ENCODE peak calls at places on chromosomes 1 and 21, in seven cellular contexts. One of them, this sample, is unnamed.

GRCh38 chr1:18818036-18818435 is 41.4 kb downstream of the TAS1R2 start:
- DNase-seq in OCI-LY7: no peak
- DNase-seq in cardiac muscle cell: no peak
- DNase-seq in fibroblast of lung: no peak
- DNase-seq in tibial nerve: no peak
- DNase-seq in hepatocyte: no peak
- DNase-seq in CD8-positive, alpha-beta T cell: no peak
- DNase-seq in this sample: no peak

GRCh38 chr1:9822897-9823692 is 670 bp downstream of the CLSTN1 start:
- DNase-seq in OCI-LY7: peak; percentile 60
- DNase-seq in cardiac muscle cell: peak; percentile 32
- DNase-seq in fibroblast of lung: no peak
- DNase-seq in tibial nerve: no peak
- DNase-seq in hepatocyte: no peak
- DNase-seq in CD8-positive, alpha-beta T cell: peak; percentile 9
- DNase-seq in this sample: no peak

GRCh38 chr21:36433011-36433709 is 46.8 kb downstream of the CLDN14 start:
- DNase-seq in OCI-LY7: no peak
- DNase-seq in cardiac muscle cell: no peak
- DNase-seq in fibroblast of lung: no peak
- DNase-seq in tibial nerve: no peak
- DNase-seq in hepatocyte: no peak
- DNase-seq in CD8-positive, alpha-beta T cell: no peak
- DNase-seq in this sample: no peak

GRCh38 chr1:204878835-204879234 is 8.2 kb downstream of the NFASC start:
- DNase-seq in OCI-LY7: no peak
- DNase-seq in cardiac muscle cell: no peak
- DNase-seq in fibroblast of lung: no peak
- DNase-seq in tibial nerve: no peak
- DNase-seq in hepatocyte: no peak
- DNase-seq in CD8-positive, alpha-beta T cell: no peak
- DNase-seq in this sample: no peak

GRCh38 chr1:62621907-62622306 is 24.6 kb downstream of the ANGPTL3 start:
- DNase-seq in OCI-LY7: no peak
- DNase-seq in cardiac muscle cell: peak; percentile 89
- DNase-seq in fibroblast of lung: peak; percentile 97
- DNase-seq in tibial nerve: peak; percentile 12
- DNase-seq in hepatocyte: peak; percentile 74
- DNase-seq in CD8-positive, alpha-beta T cell: no peak
- DNase-seq in this sample: peak; percentile 48

GRCh38 chr1:217425528-217425927 is 205.4 kb downstream of the GPATCH2 start:
- DNase-seq in OCI-LY7: no peak
- DNase-seq in cardiac muscle cell: peak; percentile 64
- DNase-seq in fibroblast of lung: peak; percentile 19
- DNase-seq in tibial nerve: no peak
- DNase-seq in hepatocyte: no peak
- DNase-seq in CD8-positive, alpha-beta T cell: no peak
- DNase-seq in this sample: no peak

GRCh38 chr1:15680131-15680530 is 4.0 kb upstream of the PLEKHM2 start:
- DNase-seq in OCI-LY7: no peak
- DNase-seq in cardiac muscle cell: peak; percentile 68
- DNase-seq in fibroblast of lung: peak; percentile 60
- DNase-seq in tibial nerve: no peak
- DNase-seq in hepatocyte: no peak
- DNase-seq in CD8-positive, alpha-beta T cell: no peak
- DNase-seq in this sample: peak; percentile 65

GRCh38 chr1:230272557-230272956 is 153.6 kb downstream of the PGBD5 start:
- DNase-seq in OCI-LY7: no peak
- DNase-seq in cardiac muscle cell: no peak
- DNase-seq in fibroblast of lung: no peak
- DNase-seq in tibial nerve: no peak
- DNase-seq in hepatocyte: no peak
- DNase-seq in CD8-positive, alpha-beta T cell: no peak
- DNase-seq in this sample: no peak

GRCh38 chr1:117842408-117843170 is 86.8 kb downstream of the GDAP2 start:
- DNase-seq in OCI-LY7: peak; percentile 1
- DNase-seq in cardiac muscle cell: no peak
- DNase-seq in fibroblast of lung: no peak
- DNase-seq in tibial nerve: no peak
- DNase-seq in hepatocyte: no peak
- DNase-seq in CD8-positive, alpha-beta T cell: no peak
- DNase-seq in this sample: no peak

GRCh38 chr1:87140831-87141540 is 187.7 kb upstream of the LMO4 start:
- DNase-seq in OCI-LY7: no peak
- DNase-seq in cardiac muscle cell: no peak
- DNase-seq in fibroblast of lung: no peak
- DNase-seq in tibial nerve: no peak
- DNase-seq in hepatocyte: no peak
- DNase-seq in CD8-positive, alpha-beta T cell: no peak
- DNase-seq in this sample: no peak

GRCh38 chr1:66305927-66306326 is 228.0 kb upstream of the SGIP1 start:
- DNase-seq in OCI-LY7: no peak
- DNase-seq in cardiac muscle cell: no peak
- DNase-seq in fibroblast of lung: no peak
- DNase-seq in tibial nerve: no peak
- DNase-seq in hepatocyte: no peak
- DNase-seq in CD8-positive, alpha-beta T cell: no peak
- DNase-seq in this sample: no peak

GRCh38 chr1:226420860-226421259 is 13.0 kb upstream of the PARP1 start:
- DNase-seq in OCI-LY7: no peak
- DNase-seq in cardiac muscle cell: no peak
- DNase-seq in fibroblast of lung: no peak
- DNase-seq in tibial nerve: no peak
- DNase-seq in hepatocyte: no peak
- DNase-seq in CD8-positive, alpha-beta T cell: no peak
- DNase-seq in this sample: no peak

GRCh38 chr1:237457573-237457972 is 415.6 kb downstream of the RYR2 start:
- DNase-seq in OCI-LY7: no peak
- DNase-seq in cardiac muscle cell: no peak
- DNase-seq in fibroblast of lung: no peak
- DNase-seq in tibial nerve: no peak
- DNase-seq in hepatocyte: no peak
- DNase-seq in CD8-positive, alpha-beta T cell: no peak
- DNase-seq in this sample: no peak

GRCh38 chr1:226223786-226224244 is 351 bp downstream of the MIXL1 start:
- DNase-seq in OCI-LY7: peak; percentile 77
- DNase-seq in cardiac muscle cell: peak; percentile 17
- DNase-seq in fibroblast of lung: no peak
- DNase-seq in tibial nerve: no peak
- DNase-seq in hepatocyte: peak; percentile 27
- DNase-seq in CD8-positive, alpha-beta T cell: no peak
- DNase-seq in this sample: no peak

DNA sequence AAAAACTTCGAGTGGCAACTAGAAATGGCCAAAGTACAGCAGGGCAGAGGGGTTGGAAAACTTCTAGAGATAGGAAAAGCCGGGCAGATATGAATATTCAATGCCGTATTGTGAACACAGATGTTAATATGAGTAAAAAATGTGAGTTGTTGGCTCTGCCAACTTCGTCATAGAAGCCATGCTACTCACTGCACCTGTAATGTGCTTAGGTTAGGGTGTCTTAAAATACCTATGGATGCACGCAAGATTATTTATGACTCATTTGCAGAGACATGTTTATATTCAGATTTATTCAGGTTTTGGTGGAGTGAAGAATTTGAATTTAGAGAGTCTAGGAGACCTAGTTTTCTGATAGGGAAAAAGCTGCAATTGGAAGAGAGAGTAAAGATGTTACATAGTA is 925.7 kb downstream of the LTN1 start:
- DNase-seq in OCI-LY7: no peak
- DNase-seq in cardiac muscle cell: no peak
- DNase-seq in fibroblast of lung: no peak
- DNase-seq in tibial nerve: no peak
- DNase-seq in hepatocyte: no peak
- DNase-seq in CD8-positive, alpha-beta T cell: no peak
- DNase-seq in this sample: no peak
- H3K4me3 ChIP-seq in OCI-LY7: no peak overlapping the region
- H3K4me3 ChIP-seq in cardiac muscle cell: no peak overlapping the region
- H3K4me3 ChIP-seq in fibroblast of lung: no peak overlapping the region
- H3K4me3 ChIP-seq in tibial nerve: no peak overlapping the region
- H3K4me3 ChIP-seq in hepatocyte: no peak overlapping the region
- H3K4me3 ChIP-seq in CD8-positive, alpha-beta T cell: no peak overlapping the region
- H3K4me3 ChIP-seq in this sample: no peak overlapping the region

GRCh38 chr1:58573705-58574591 is 3.1 kb downstream of the TACSTD2 start:
- DNase-seq in OCI-LY7: no peak
- DNase-seq in cardiac muscle cell: no peak
- DNase-seq in fibroblast of lung: no peak
- DNase-seq in tibial nerve: no peak
- DNase-seq in hepatocyte: no peak
- DNase-seq in CD8-positive, alpha-beta T cell: no peak
- DNase-seq in this sample: no peak

GRCh38 chr1:58577676-58578073 is 623 bp upstream of the TACSTD2 start:
- DNase-seq in OCI-LY7: no peak
- DNase-seq in cardiac muscle cell: no peak
- DNase-seq in fibroblast of lung: no peak
- DNase-seq in tibial nerve: no peak
- DNase-seq in hepatocyte: no peak
- DNase-seq in CD8-positive, alpha-beta T cell: no peak
- DNase-seq in this sample: no peak

GRCh38 chr1:58574816-58575215 is 2.2 kb downstream of the TACSTD2 start:
- DNase-seq in OCI-LY7: no peak
- DNase-seq in cardiac muscle cell: no peak
- DNase-seq in fibroblast of lung: no peak
- DNase-seq in tibial nerve: no peak
- DNase-seq in hepatocyte: no peak
- DNase-seq in CD8-positive, alpha-beta T cell: no peak
- DNase-seq in this sample: no peak

GRCh38 chr1:58575831-58576726 is 973 bp downstream of the TACSTD2 start:
- DNase-seq in OCI-LY7: no peak
- DNase-seq in cardiac muscle cell: no peak
- DNase-seq in fibroblast of lung: no peak
- DNase-seq in tibial nerve: no peak
- DNase-seq in hepatocyte: no peak
- DNase-seq in CD8-positive, alpha-beta T cell: no peak
- DNase-seq in this sample: no peak

DNA sequence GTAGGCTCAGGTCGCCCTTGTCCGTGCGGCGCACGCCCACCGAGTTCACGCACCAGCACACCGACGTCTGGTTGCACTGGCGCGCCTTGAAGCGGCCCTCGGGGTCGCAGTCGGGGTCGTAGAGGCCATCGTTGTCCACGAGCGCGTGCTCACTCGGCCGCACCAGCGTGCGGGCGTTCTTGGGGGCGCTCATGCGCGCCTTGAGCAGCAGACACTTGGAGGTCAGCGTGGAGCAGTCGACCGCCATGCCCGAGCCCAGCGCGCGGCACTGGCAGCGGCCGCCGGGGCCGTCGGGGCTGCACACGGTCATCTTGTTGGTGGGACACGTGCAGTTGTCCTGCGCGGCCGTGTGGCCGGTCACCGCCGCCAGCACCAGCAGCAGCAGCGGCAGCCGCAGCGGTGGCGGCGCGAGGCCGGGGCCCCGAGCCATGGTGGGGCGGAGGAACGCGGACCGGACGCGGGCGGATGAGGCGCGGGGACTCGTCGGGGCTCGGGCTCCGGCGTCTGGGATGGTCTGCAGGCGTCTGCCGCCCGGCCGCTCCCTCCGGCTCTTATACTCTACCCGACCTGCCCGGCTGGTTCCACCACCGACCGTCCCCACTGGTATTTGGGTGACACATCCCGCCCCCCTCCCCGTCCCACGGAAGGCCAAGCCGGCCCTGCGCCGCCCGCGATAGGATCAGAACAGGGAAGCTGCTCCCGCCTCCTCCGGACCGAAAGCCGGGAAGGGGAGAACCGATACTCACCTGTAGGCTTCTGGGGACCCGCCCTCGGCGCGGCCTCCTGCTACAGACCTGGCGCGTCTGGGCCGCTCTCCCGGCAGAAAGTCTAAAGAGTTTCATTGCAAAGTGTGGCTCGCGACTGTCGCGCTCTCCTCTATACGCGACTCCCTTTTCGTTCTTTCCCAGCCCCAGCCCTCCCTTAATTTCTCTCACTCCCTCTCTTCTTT is at the start of gene TACSTD2:
- DNase-seq in OCI-LY7: no peak
- DNase-seq in cardiac muscle cell: peak; percentile 32
- DNase-seq in fibroblast of lung: no peak
- DNase-seq in tibial nerve: no peak
- DNase-seq in hepatocyte: peak; percentile 84
- DNase-seq in CD8-positive, alpha-beta T cell: no peak
- DNase-seq in this sample: no peak
- H3K4me3 ChIP-seq in OCI-LY7: no peak within 1 kb of the TSS
- H3K4me3 ChIP-seq in cardiac muscle cell: no peak within 1 kb of the TSS
- H3K4me3 ChIP-seq in fibroblast of lung: peak within 1 kb of the TSS; percentile 27
- H3K4me3 ChIP-seq in tibial nerve: peak within 1 kb of the TSS; percentile 32
- H3K4me3 ChIP-seq in hepatocyte: peak within 1 kb of the TSS; percentile 24
- H3K4me3 ChIP-seq in CD8-positive, alpha-beta T cell: peak within 1 kb of the TSS; percentile 8
- H3K4me3 ChIP-seq in this sample: peak within 1 kb of the TSS; percentile 29

GRCh38 chr1:59971464-59971911 is 44.9 kb upstream of the CYP2J2 start:
- DNase-seq in OCI-LY7: peak; percentile 20
- DNase-seq in cardiac muscle cell: peak; percentile 69
- DNase-seq in fibroblast of lung: peak; percentile 69
- DNase-seq in tibial nerve: peak; percentile 65
- DNase-seq in hepatocyte: peak; percentile 84
- DNase-seq in CD8-positive, alpha-beta T cell: peak; percentile 15
- DNase-seq in this sample: no peak
- H3K4me3 ChIP-seq in OCI-LY7: no peak overlapping the region
- H3K4me3 ChIP-seq in cardiac muscle cell: no peak overlapping the region
- H3K4me3 ChIP-seq in fibroblast of lung: no peak overlapping the region
- H3K4me3 ChIP-seq in tibial nerve: no peak overlapping the region
- H3K4me3 ChIP-seq in hepatocyte: no peak overlapping the region
- H3K4me3 ChIP-seq in CD8-positive, alpha-beta T cell: no peak overlapping the region
- H3K4me3 ChIP-seq in this sample: no peak overlapping the region

GRCh38 chr1:41917051-41917530 is 1.6 kb downstream of the HIVEP3 start:
- DNase-seq in OCI-LY7: no peak
- DNase-seq in cardiac muscle cell: no peak
- DNase-seq in fibroblast of lung: no peak
- DNase-seq in tibial nerve: no peak
- DNase-seq in hepatocyte: no peak
- DNase-seq in CD8-positive, alpha-beta T cell: no peak
- DNase-seq in this sample: no peak

GRCh38 chr1:41919764-41920397 is 1.2 kb upstream of the HIVEP3 start:
- DNase-seq in OCI-LY7: no peak
- DNase-seq in cardiac muscle cell: peak; percentile 16
- DNase-seq in fibroblast of lung: peak; percentile 18
- DNase-seq in tibial nerve: no peak
- DNase-seq in hepatocyte: peak; percentile 37
- DNase-seq in CD8-positive, alpha-beta T cell: peak; percentile 61
- DNase-seq in this sample: no peak

GRCh38 chr1:41919131-41919530 is 409 bp upstream of the HIVEP3 start:
- DNase-seq in OCI-LY7: no peak
- DNase-seq in cardiac muscle cell: no peak
- DNase-seq in fibroblast of lung: no peak
- DNase-seq in tibial nerve: no peak
- DNase-seq in hepatocyte: no peak
- DNase-seq in CD8-positive, alpha-beta T cell: no peak
- DNase-seq in this sample: no peak

GRCh38 chr1:41918450-41919043 is at the start of gene HIVEP3:
- DNase-seq in OCI-LY7: no peak
- DNase-seq in cardiac muscle cell: peak; percentile 59
- DNase-seq in fibroblast of lung: peak; percentile 42
- DNase-seq in tibial nerve: no peak
- DNase-seq in hepatocyte: no peak
- DNase-seq in CD8-positive, alpha-beta T cell: no peak
- DNase-seq in this sample: no peak

GRCh38 chr1:41917835-41918449 is 780 bp downstream of the HIVEP3 start:
- DNase-seq in OCI-LY7: no peak
- DNase-seq in cardiac muscle cell: peak; percentile 52
- DNase-seq in fibroblast of lung: peak; percentile 19
- DNase-seq in tibial nerve: no peak
- DNase-seq in hepatocyte: peak; percentile 38
- DNase-seq in CD8-positive, alpha-beta T cell: peak; percentile 33
- DNase-seq in this sample: no peak
- H3K4me3 ChIP-seq in OCI-LY7: no peak overlapping the region
- H3K4me3 ChIP-seq in cardiac muscle cell: peak overlapping the region; percentile 54
- H3K4me3 ChIP-seq in fibroblast of lung: peak overlapping the region; percentile 56
- H3K4me3 ChIP-seq in tibial nerve: peak overlapping the region; percentile 64
- H3K4me3 ChIP-seq in hepatocyte: peak overlapping the region; percentile 43
- H3K4me3 ChIP-seq in CD8-positive, alpha-beta T cell: peak overlapping the region; percentile 70
- H3K4me3 ChIP-seq in this sample: peak overlapping the region; percentile 51

This sample was measured in retinal pigment epithelial cell.